ENCODE peak calls at places on chromosomes 3 and 15, in ten cellular contexts. O is activated CD8-positive, alpha-beta memory T cell treated with anti-CD3 and anti-CD28 coated beads, Interleukin-2, amount 10 ng/mL, durations not matched to agents 7 days and 5 days; B is SW480; S is DMS153; F is fibroblast of the aortic adventitia; W is HEK293T; Q is epithelial cell of prostate; R is neural crest cell; X is NCI-H2029; J is PC-9. N is an unnamed sample.

GRCh38 chr15:25508369-25509002 is 69.7 kb upstream of the UBE3A start:
- DNase-seq in X (no peak), O (no peak), Q (no peak), F (peak; percentile 69), S (no peak), J (no peak), R (no peak), W (peak; percentile 8), B (peak; percentile 18), N (no peak)

GRCh38 chr15:31308185-31308639 is 18.4 kb upstream of the KLF13 start:
- DNase-seq in S (no peak), J (no peak), X (no peak), O (peak; percentile 40), F (no peak), R (no peak), B (no peak), Q (no peak), W (no peak), N (no peak)

GRCh38 chr3:15964605-15965061 is 166.9 kb upstream of the ANKRD28 start:
- DNase-seq in F (peak; percentile 59), O (no peak), B (no peak), W (no peak), Q (no peak), X (no peak), R (no peak), S (no peak), J (no peak), N (no peak)

GRCh38 chr3:142117052-142117451 is 32.3 kb downstream of the TFDP2 start:
- DNase-seq in J (peak; percentile 91), F (no peak), R (no peak), S (peak; percentile 29), W (no peak), O (no peak), X (peak; percentile 92), Q (peak; percentile 34), B (peak; percentile 86), N (no peak)

GRCh38 chr3:49500408-49501257 is 30.6 kb downstream of the DAG1 start:
- DNase-seq in J (peak; percentile 46), S (no peak), W (no peak), R (no peak), B (peak; percentile 34), O (peak; percentile 44), F (peak; percentile 99), Q (peak; percentile 92), X (no peak), N (no peak)

GRCh38 chr15:48992545-48992944 is 28.8 kb upstream of the SHC4 start:
- DNase-seq in O (no peak), S (no peak), F (no peak), R (no peak), X (no peak), W (no peak), J (no peak), B (no peak), Q (no peak), N (no peak)

GRCh38 chr3:150346956-150347863 is 60.9 kb upstream of the TSC22D2 start:
- DNase-seq in O (no peak), X (no peak), J (peak; percentile 76), Q (no peak), F (peak; percentile 49), W (no peak), R (no peak), S (no peak), B (no peak), N (no peak)

GRCh38 chr15:79311901-79312553 is 1.1 kb downstream of the TMED3 start:
- DNase-seq in F (peak; percentile 7), W (peak; percentile 12), B (no peak), Q (no peak), O (no peak), J (peak; percentile 48), R (no peak), X (no peak), S (no peak), N (no peak)

GRCh38 chr3:159032311-159032710 is 230.5 kb downstream of the MFSD1 start:
- DNase-seq in S (no peak), R (no peak), F (no peak), W (no peak), X (no peak), B (no peak), O (no peak), J (no peak), Q (peak; percentile 24), N (no peak)

GRCh38 chr15:27059610-27060202 is 88.7 kb downstream of the GABRG3 start:
- DNase-seq in F (peak; percentile 15), R (peak; percentile 68), J (no peak), X (no peak), O (no peak), S (peak; percentile 18), W (peak; percentile 46), B (peak; percentile 43), Q (no peak), N (peak; percentile 49)

N was measured in NCI-H748 treated with DMSO at 0.1 percent for 48 hours.